ENCODE peak calls at places on chromosomes 16 and 17, in eight cellular contexts. P is ovary; J is iPS DF 6.9; B is lung; U is A549; Q is fibroblast of mammary gland; A is bronchial epithelial cell; W is naive thymus-derived CD4-positive, alpha-beta T cell. X is an unnamed sample.

GRCh38 chr17:32227910-32228309 is 37.7 kb upstream of the RHBDL3 start:
- DNase-seq in P (no peak), J (peak), B (no peak), U (no peak), Q (no peak), A (no peak), W (no peak), X (no peak)

GRCh38 chr17:40727447-40728231 is 24.1 kb upstream of the KRT24 start:
- DNase-seq in P (no peak), J (no peak), B (no peak), U (no peak), Q (peak), A (peak), W (no peak), X (peak)

GRCh38 chr16:87471278-87472141 is 21.3 kb downstream of the ZCCHC14 start:
- DNase-seq in P (no peak), J (no peak), B (no peak), U (no peak), Q (peak), A (no peak), W (no peak), X (peak)

GRCh38 chr16:86821933-86822332 is 243.6 kb downstream of the FOXL1 start:
- DNase-seq in P (no peak), J (no peak), B (no peak), U (no peak), Q (no peak), A (no peak), W (no peak), X (no peak)

GRCh38 chr16:74469946-74470478 is 48.7 kb upstream of the CLEC18B start:
- DNase-seq in P (no peak), J (no peak), B (no peak), U (no peak), Q (no peak), A (no peak), W (no peak), X (no peak)

GRCh38 chr17:48604770-48605329 is at the start of gene HOXB6:
- DNase-seq in P (no peak), J (no peak), B (no peak), U (peak), Q (peak), A (no peak), W (no peak), X (no peak)

GRCh38 chr17:34637548-34638525 is 58.5 kb downstream of the TMEM132E start:
- DNase-seq in P (peak), J (peak), B (peak), U (peak), Q (peak), A (peak), W (peak), X (peak)

GRCh38 chr17:4780325-4781010 is 5.7 kb downstream of the VMO1 start:
- DNase-seq in P (no peak), J (no peak), B (no peak), U (no peak), Q (no peak), A (no peak), W (no peak), X (no peak)

GRCh38 chr16:7025616-7026190 is 306.9 kb upstream of the RBFOX1 start:
- DNase-seq in P (peak), J (peak), B (peak), U (peak), Q (no peak), A (peak), W (peak), X (peak)

GRCh38 chr17:15513058-15513858 is 45.8 kb upstream of the CDRT4 start:
- DNase-seq in P (no peak), J (no peak), B (no peak), U (no peak), Q (peak), A (no peak), W (no peak), X (peak)
- H3K4me3 ChIP-seq in P (no peak), J (no peak), B (no peak), U (no peak), Q (no peak), A (no peak), W (no peak), X (no peak)

GRCh38 chr17:6657633-6658287 is 6.2 kb downstream of the C17orf100 start:
- DNase-seq in P (no peak), J (no peak), B (no peak), U (no peak), Q (no peak), A (no peak), W (no peak), X (no peak)

GRCh38 chr17:6651483-6652452 is at the start of the genes C17orf100 and MED31:
- DNase-seq in P (peak), J (peak), B (peak), U (peak), Q (peak), A (peak), W (peak), X (peak)

GRCh38 chr17:6660765-6661463 is 9.4 kb downstream of the C17orf100 start:
- DNase-seq in P (no peak), J (no peak), B (no peak), U (no peak), Q (no peak), A (no peak), W (peak), X (no peak)

GRCh38 chr17:6660101-6660500 is 8.5 kb downstream of the C17orf100 start:
- DNase-seq in P (no peak), J (no peak), B (no peak), U (no peak), Q (no peak), A (no peak), W (no peak), X (no peak)

DNA sequence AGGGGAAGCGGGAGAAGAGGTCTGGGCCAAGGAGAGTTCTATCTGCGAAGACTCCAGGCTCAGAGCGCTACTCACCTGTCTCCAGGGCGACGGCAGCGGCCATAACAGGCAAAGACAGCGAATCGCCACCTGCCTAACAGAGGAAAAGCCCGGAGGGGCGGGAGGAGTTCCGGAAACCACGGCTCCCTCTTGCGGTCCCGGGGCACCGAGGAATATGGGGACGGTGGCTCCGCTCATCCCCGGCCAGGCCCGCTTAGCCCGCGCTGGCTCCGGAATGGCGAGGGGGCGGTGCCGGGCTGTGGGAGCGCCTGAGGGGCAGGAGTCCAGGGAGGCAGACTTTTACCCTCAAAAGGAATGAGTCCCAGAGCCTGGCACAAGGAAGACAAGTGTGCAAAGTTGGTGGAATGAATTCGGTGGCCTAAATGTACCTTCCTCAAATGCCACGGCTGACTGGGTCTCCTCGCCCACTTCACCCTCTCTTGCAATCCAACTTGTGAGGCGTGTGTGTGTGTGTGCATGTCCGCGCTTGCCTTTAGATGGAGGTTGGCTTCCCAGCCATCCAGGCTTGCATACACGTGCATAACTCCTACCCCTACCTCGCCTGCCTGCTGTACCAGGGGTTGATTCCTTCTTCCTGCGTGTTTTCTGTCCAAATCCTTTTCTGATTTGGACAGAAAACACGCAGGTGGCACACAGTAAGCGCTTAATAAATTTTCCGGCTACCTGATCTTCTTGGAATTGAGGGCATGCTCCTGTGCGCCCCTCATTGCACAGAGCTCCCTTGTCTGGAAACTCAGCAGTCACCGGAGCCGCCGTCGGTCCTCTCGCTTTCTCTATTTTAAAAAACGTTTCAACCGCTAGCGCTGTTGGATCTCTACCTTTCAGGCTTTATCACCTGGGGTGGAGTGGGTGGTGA is 3.5 kb downstream of the C17orf100 start:
- DNase-seq in P (peak), J (no peak), B (peak), U (no peak), Q (no peak), A (peak), W (peak), X (no peak)
- H3K4me3 ChIP-seq in P (no peak), J (peak), B (no peak), U (no peak), Q (no peak), A (peak), W (no peak), X (no peak)

GRCh38 chr16:72763927-72764628 is 283.9 kb downstream of the ZFHX3 start:
- DNase-seq in P (no peak), J (no peak), B (no peak), U (no peak), Q (no peak), A (no peak), W (no peak), X (no peak)
- H3K4me3 ChIP-seq in P (no peak), J (no peak), B (no peak), U (no peak), Q (no peak), A (no peak), W (no peak), X (no peak)

GRCh38 chr17:30924341-30924740 is 2.6 kb downstream of the ADAP2 start:
- DNase-seq in P (no peak), J (no peak), B (no peak), U (no peak), Q (no peak), A (no peak), W (no peak), X (no peak)
- H3K4me3 ChIP-seq in P (no peak), J (no peak), B (no peak), U (no peak), Q (no peak), A (no peak), W (no peak), X (no peak)

GRCh38 chr17:44830359-44831269 is 527 bp upstream of the GJC1 start:
- DNase-seq in P (no peak), J (peak), B (no peak), U (peak), Q (no peak), A (no peak), W (no peak), X (peak)

GRCh38 chr17:44827863-44828262 is 2.2 kb downstream of the GJC1 start:
- DNase-seq in P (no peak), J (no peak), B (no peak), U (no peak), Q (no peak), A (peak), W (no peak), X (no peak)

GRCh38 chr17:44828919-44829557 is 1.0 kb downstream of the GJC1 start:
- DNase-seq in P (peak), J (no peak), B (no peak), U (no peak), Q (peak), A (peak), W (peak), X (peak)

GRCh38 chr17:44831270-44831770 is 1.2 kb upstream of the GJC1 start:
- DNase-seq in P (no peak), J (no peak), B (no peak), U (no peak), Q (no peak), A (no peak), W (no peak), X (no peak)

GRCh38 chr17:44829558-44830358 is at the start of gene GJC1:
- DNase-seq in P (peak), J (no peak), B (no peak), U (peak), Q (no peak), A (no peak), W (peak), X (no peak)
- H3K4me3 ChIP-seq in P (peak), J (peak), B (peak), U (peak), Q (peak), A (peak), W (peak), X (peak)

GRCh38 chr16:53100131-53100748 is 45.4 kb downstream of the CHD9 start:
- DNase-seq in P (no peak), J (no peak), B (no peak), U (no peak), Q (no peak), A (no peak), W (no peak), X (no peak)
- H3K4me3 ChIP-seq in P (peak), J (no peak), B (no peak), U (peak), Q (peak), A (no peak), W (peak), X (peak)

DNA sequence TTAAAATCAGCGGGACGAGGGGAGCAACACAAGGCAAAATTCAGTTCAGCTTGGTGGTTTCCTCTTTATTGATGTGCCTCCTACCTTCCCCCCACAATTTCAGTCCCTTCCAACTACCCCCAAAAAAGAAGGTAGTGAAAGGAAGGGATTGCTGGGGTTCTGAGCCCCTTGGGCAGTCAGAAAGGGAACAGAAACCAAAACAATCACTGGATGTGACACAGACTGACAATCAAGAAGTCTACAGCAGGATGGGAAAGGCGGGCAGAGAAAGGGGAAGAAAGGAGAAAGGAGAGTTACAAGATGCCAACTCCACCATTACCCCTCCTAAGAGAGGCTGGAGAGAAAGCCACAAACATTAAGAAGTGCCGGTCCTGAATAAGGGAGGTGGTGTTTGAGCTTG is 1.1 kb upstream of the PHF23 start:
- DNase-seq in P (no peak), J (no peak), B (no peak), U (no peak), Q (no peak), A (no peak), W (no peak), X (no peak)
- H3K4me3 ChIP-seq in P (no peak), J (no peak), B (no peak), U (peak), Q (peak), A (no peak), W (no peak), X (peak)